ENCODE peak calls at places on chromosomes 11 and 22, in six cellular contexts. M is astrocyte of the spinal cord; K is stimulated activated CD4-positive, alpha-beta T cell treated with anti-CD3 and anti-CD28 coated beads, Interleukin-4, amount 100 ng/mL, for 48 hours; N is NCI-H1105; B is CD4-positive, CD25-positive, alpha-beta regulatory T cell; Y is CD8-positive, alpha-beta memory T cell. S is an unnamed sample.

GRCh38 chr11:1484716-1485503 is 1.7 kb downstream of the MOB2 start:
- DNase-seq in B (no peak), N (no peak), K (no peak), M (no peak), Y (no peak), S (no peak)

GRCh38 chr11:117591316-117592039 is 205.5 kb downstream of the DSCAML1 start:
- DNase-seq in K (no peak), M (no peak), B (no peak), Y (no peak), N (no peak), S (no peak)

GRCh38 chr11:101686514-101686913 is 102.7 kb upstream of the TRPC6 start:
- DNase-seq in M (peak), N (no peak), K (no peak), Y (no peak), B (no peak), S (no peak)

GRCh38 chr11:131739243-131739882 is 368.9 kb downstream of the NTM start:
- DNase-seq in Y (no peak), M (no peak), N (no peak), K (no peak), B (no peak), S (no peak)

GRCh38 chr22:50396751-50397370 is 53.7 kb downstream of the PPP6R2 start:
- DNase-seq in Y (no peak), B (no peak), M (no peak), K (no peak), N (no peak), S (no peak)

GRCh38 chr11:110125632-110126031 is 32.4 kb downstream of the ZC3H12C start:
- DNase-seq in B (no peak), K (no peak), N (no peak), M (peak), Y (no peak), S (no peak)

GRCh38 chr11:119371778-119372182 is 9.7 kb downstream of the USP2 start:
- DNase-seq in M (no peak), Y (no peak), B (no peak), N (no peak), K (no peak), S (no peak)

GRCh38 chr11:110984147-110984546 is 261.4 kb upstream of the POU2AF2 start:
- DNase-seq in Y (no peak), N (no peak), K (no peak), B (no peak), M (peak), S (no peak)

GRCh38 chr11:4084406-4084805 is 10.2 kb upstream of the RRM1 start:
- DNase-seq in M (no peak), N (no peak), Y (no peak), B (no peak), K (no peak), S (no peak)

GRCh38 chr22:43005106-43005505 is 9.8 kb downstream of the PACSIN2 start:
- DNase-seq in K (no peak), N (no peak), M (no peak), Y (no peak), B (no peak), S (no peak)

GRCh38 chr11:94068764-94069163 is 47.6 kb downstream of the HEPHL1 start:
- DNase-seq in Y (no peak), K (no peak), N (no peak), M (no peak), B (no peak), S (no peak)

GRCh38 chr11:117696489-117696888 is 100.5 kb downstream of the DSCAML1 start:
- DNase-seq in B (no peak), N (no peak), M (no peak), Y (no peak), K (no peak), S (no peak)

GRCh38 chr11:2795491-2795991 is 90.0 kb downstream of the CDKN1C start:
- DNase-seq in M (no peak), Y (no peak), B (no peak), N (no peak), K (no peak), S (no peak)

GRCh38 chr11:3003396-3004231 is 11.5 kb upstream of the NAP1L4 start:
- DNase-seq in K (no peak), M (no peak), Y (no peak), N (no peak), B (no peak), S (no peak)

GRCh38 chr11:44030276-44030932 is 17.4 kb upstream of the ACCSL start:
- DNase-seq in B (no peak), Y (no peak), N (no peak), M (peak), K (no peak), S (no peak)

GRCh38 chr11:122656631-122657101 is 1.1 kb downstream of the UBASH3B start:
- DNase-seq in M (peak), B (peak), N (no peak), Y (peak), K (peak), S (peak)

GRCh38 chr22:42269407-42270177 is 861 bp downstream of the TCF20 start:
- DNase-seq in B (peak), K (peak), N (peak), M (no peak), Y (peak), S (peak)

GRCh38 chr22:41216984-41217383 is 11.9 kb downstream of the L3MBTL2 start:
- DNase-seq in Y (no peak), B (no peak), M (no peak), N (peak), K (no peak), S (no peak)

GRCh38 chr22:19525666-19526065 is 1.5 kb upstream of the CLDN5 start:
- DNase-seq in N (no peak), B (no peak), Y (no peak), K (no peak), M (no peak), S (no peak)

GRCh38 chr11:13333456-13333957 is 55.9 kb downstream of the BMAL1 start:
- DNase-seq in M (peak), B (no peak), K (no peak), N (no peak), Y (no peak), S (no peak)

GRCh38 chr11:78109011-78109685 is 29.5 kb upstream of the NDUFC2 start:
- DNase-seq in M (no peak), K (no peak), Y (no peak), B (no peak), N (no peak), S (no peak)

GRCh38 chr22:30575011-30575671 is 676 bp upstream of the GAL3ST1 start:
- DNase-seq in M (peak), K (no peak), B (no peak), N (no peak), Y (no peak), S (no peak)

S was measured in immature natural killer cell.